ENCODE peak calls at places on chromosomes 16 and 17, in five cellular contexts. F, A, Q, U and W are unnamed samples.

GRCh38 chr16:88957887-88958577 is 19.0 kb downstream of the CBFA2T3 start:
- DNase-seq in U (no peak), F (no peak), A (no peak), Q (no peak), W (no peak)

GRCh38 chr16:27769561-27770222 is 219.7 kb downstream of the KATNIP start:
- DNase-seq in A (no peak), Q (peak), F (no peak), U (no peak), W (no peak)

GRCh38 chr16:87556941-87557459 is 45.3 kb upstream of the JPH3 start:
- DNase-seq in F (peak), A (no peak), Q (peak), U (no peak), W (peak)

GRCh38 chr17:17684901-17685774 is 3.9 kb downstream of the RAI1 start:
- DNase-seq in Q (peak), A (peak), U (no peak), F (no peak), W (peak)

GRCh38 chr17:59121901-59122480 is 15.3 kb upstream of the TRIM37 start:
- DNase-seq in F (no peak), A (no peak), U (no peak), Q (no peak), W (no peak)

GRCh38 chr16:86880316-86881117 is 302.2 kb downstream of the FOXL1 start:
- DNase-seq in U (no peak), F (no peak), A (no peak), Q (peak), W (no peak)

GRCh38 chr16:49103298-49103697 is 178.3 kb downstream of the CBLN1 start:
- DNase-seq in A (no peak), Q (no peak), U (no peak), F (no peak), W (no peak)

GRCh38 chr16:972316-973002 is 1.7 kb upstream of the LMF1 start:
- DNase-seq in A (peak), Q (no peak), U (no peak), F (no peak), W (no peak)

GRCh38 chr17:41339571-41340169 is 11.0 kb downstream of the KRT33A start:
- DNase-seq in A (no peak), U (no peak), F (no peak), Q (no peak), W (no peak)

GRCh38 chr16:57360321-57360935 is 1.8 kb downstream of the CCL22 start:
- DNase-seq in F (no peak), Q (no peak), U (no peak), A (no peak), W (no peak)

GRCh38 chr16:66135376-66135775 is 231.1 kb upstream of the CDH5 start:
- DNase-seq in U (peak), A (no peak), Q (peak), F (peak), W (peak)

GRCh38 chr16:275041-275621 is 613 bp downstream of the RGS11 start:
- DNase-seq in F (no peak), A (no peak), Q (no peak), U (no peak), W (no peak)

GRCh38 chr16:27272076-27272475 is 3.5 kb upstream of the NSMCE1 start:
- DNase-seq in F (no peak), A (no peak), Q (no peak), U (no peak), W (no peak)

GRCh38 chr16:83956336-83957289 is 3.6 kb downstream of the OSGIN1 start:
- DNase-seq in F (peak), Q (peak), A (peak), U (peak), W (peak)

GRCh38 chr16:89723279-89724250 is 2.2 kb downstream of the ZNF276 start:
- DNase-seq in Q (peak), F (peak), U (no peak), A (peak), W (no peak)

GRCh38 chr17:67215991-67216421 is 29.0 kb downstream of the HELZ start:
- DNase-seq in U (no peak), Q (no peak), A (no peak), F (no peak), W (no peak)

GRCh38 chr16:89117975-89118289 is 24.3 kb downstream of the ACSF3 start:
- DNase-seq in A (no peak), Q (no peak), F (no peak), U (no peak), W (no peak)

GRCh38 chr17:10292057-10292931 is 80.5 kb downstream of the MYH13 start:
- DNase-seq in F (peak), A (no peak), Q (peak), U (no peak), W (peak)

GRCh38 chr16:48647794-48648193 is 37.8 kb upstream of the N4BP1 start:
- DNase-seq in Q (no peak), A (no peak), F (no peak), U (no peak), W (no peak)

GRCh38 chr16:81453091-81453728 is 8.6 kb downstream of the CMIP start:
- DNase-seq in Q (no peak), F (no peak), U (no peak), A (no peak), W (no peak)

GRCh38 chr17:78130439-78131101 is at the start of gene TMC8:
- DNase-seq in U (peak), A (peak), Q (no peak), F (peak), W (no peak)

GRCh38 chr16:19137621-19138128 is 23.9 kb downstream of the ITPRIPL2 start:
- DNase-seq in U (no peak), Q (no peak), A (no peak), F (no peak), W (no peak)

GRCh38 chr16:81005644-81006471 is 827 bp downstream of the CMC2 start:
- DNase-seq in Q (peak), A (no peak), F (no peak), U (peak), W (no peak)

GRCh38 chr17:72126575-72127486 is 6.0 kb downstream of the SOX9 start:
- DNase-seq in Q (peak), F (no peak), U (no peak), A (peak), W (no peak)

GRCh38 chr17:10620823-10621222 is 36.3 kb downstream of the MYH3 start:
- DNase-seq in Q (no peak), U (no peak), F (no peak), A (no peak), W (no peak)

GRCh38 chr16:57486858-57487834 is 853 bp upstream of the DOK4 start:
- DNase-seq in U (no peak), F (no peak), Q (no peak), A (no peak), W (no peak)

GRCh38 chr17:74544991-74545441 is 899 bp downstream of the CD300C start:
- DNase-seq in U (no peak), F (no peak), Q (no peak), A (no peak), W (no peak)

GRCh38 chr17:58605470-58605869 is 86.4 kb downstream of the TEX14 start:
- DNase-seq in F (no peak), Q (no peak), U (no peak), A (no peak), W (no peak)

DNA sequence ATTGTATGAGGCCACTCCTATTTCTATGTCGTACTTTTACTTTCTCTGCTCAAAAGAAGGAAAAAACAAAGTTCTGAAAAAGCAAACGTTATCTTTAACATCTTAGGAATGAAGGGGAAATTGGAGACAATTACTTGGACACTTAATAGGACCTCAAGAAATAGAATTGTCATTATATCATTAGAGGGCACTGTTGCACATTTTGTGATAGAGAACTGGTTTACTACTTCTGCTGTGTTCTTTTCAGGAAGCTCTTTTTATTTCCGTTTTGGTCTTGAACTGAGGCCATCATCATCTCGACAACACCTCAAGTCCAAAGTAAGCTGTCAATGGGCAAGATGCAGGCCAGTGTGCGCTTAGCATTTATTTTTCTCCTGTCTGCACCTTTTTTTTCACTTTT is 14.6 kb downstream of the COG4 start:
- DNase-seq in F (no peak), A (no peak), Q (no peak), U (no peak), W (no peak)
- TF ChIP-seq CTCF in F (no peak), A (no peak), Q (no peak), U (no peak), W (no peak)

DNA sequence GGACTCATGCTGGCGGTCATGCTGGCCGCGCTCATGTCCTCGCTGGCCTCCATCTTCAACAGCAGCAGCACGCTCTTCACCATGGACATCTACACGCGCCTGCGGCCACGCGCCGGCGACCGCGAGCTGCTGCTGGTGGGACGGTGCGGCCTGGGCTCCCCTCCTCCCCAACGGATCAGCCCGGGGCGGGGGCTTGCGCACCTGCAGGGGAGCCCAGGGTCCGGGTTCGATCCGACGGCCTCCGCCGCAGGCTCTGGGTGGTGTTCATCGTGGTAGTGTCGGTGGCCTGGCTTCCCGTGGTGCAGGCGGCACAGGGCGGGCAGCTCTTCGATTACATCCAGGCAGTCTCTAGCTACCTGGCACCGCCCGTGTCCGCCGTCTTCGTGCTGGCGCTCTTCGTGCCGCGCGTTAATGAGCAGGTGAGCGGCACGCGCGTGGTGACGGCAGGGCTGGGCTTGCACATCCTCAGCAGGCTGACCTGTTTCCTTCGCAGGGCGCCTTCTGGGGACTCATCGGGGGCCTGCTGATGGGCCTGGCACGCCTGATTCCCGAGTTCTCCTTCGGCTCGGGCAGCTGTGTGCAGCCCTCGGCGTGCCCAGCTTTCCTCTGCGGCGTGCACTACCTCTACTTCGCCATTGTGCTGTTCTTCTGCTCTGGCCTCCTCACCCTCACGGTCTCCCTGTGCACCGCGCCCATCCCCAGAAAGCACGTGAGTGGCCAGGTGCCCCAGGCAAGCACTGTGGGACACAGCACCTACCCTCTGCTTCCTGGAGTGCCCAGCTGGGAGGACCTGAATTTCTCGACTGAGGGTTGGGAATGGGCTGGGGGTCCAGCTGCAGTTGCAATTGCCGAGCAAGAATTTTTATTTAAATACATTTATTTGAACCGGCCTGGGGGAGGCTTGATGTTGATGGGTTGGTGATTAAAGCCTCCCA is 6.0 kb downstream of the SLC5A2 start:
- DNase-seq in F (no peak), U (no peak), Q (no peak), A (no peak), W (no peak)
- H3K4me3 ChIP-seq in F (peak), U (peak), Q (no peak), A (peak), W (no peak)

DNA sequence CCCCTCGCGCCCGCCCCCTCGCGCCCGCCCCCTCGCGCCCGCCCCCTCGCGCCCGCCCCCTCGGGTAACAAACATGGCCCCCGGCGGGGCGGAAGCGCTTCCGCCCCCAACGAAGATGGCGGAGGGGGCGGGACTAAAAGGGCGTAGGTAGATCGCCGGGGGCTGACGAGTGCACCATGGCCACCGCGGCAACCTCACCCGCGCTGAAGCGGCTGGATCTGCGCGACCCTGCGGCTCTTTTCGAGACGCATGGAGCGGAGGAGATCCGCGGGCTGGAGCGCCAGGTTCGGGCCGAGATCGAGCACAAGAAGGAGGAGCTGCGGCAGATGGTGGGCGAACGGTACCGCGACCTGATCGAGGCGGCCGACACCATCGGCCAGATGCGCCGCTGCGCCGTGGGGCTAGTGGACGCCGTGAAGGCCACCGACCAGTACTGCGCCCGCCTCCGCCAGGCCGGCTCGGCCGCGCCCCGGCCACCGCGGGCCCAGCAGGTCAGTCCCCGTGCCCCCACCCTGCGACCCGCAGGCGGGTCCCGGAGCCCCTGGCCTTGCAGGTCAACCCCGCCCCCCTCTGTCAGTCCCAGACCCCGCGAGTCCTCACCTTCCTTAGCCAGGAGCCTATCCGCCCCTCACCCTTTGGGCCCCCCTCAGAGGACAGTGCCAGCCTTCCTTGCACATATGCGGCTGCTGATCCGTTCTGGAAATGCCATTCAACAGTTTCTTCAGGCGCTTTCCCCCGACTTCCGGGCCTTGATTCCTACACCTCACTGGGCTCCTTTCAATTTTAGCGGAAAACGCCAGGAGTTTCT is at the start of gene COG1:
- DNase-seq in A (peak), U (peak), F (peak), Q (peak), W (peak)
- TF ChIP-seq POLR2A in A (no peak), U (no peak), F (no peak), Q (peak), W (peak)

GRCh38 chr17:33966410-33967063 is 288.5 kb upstream of the CCL2 start:
- DNase-seq in F (no peak), U (no peak), Q (no peak), A (no peak), W (no peak)

GRCh38 chr17:33967608-33968349 is 287.3 kb upstream of the CCL2 start:
- DNase-seq in Q (no peak), U (no peak), A (no peak), F (no peak), W (no peak)

GRCh38 chr17:33968350-33969044 is 286.6 kb upstream of the CCL2 start:
- DNase-seq in Q (no peak), A (no peak), U (no peak), F (no peak), W (no peak)

GRCh38 chr17:33962857-33963655 is 292.0 kb upstream of the CCL2 start:
- DNase-seq in Q (no peak), A (no peak), F (no peak), U (no peak), W (no peak)

GRCh38 chr17:33964344-33964979 is 290.6 kb upstream of the CCL2 start:
- DNase-seq in F (no peak), Q (no peak), A (no peak), U (no peak), W (no peak)
- TF ChIP-seq CTCF in F (no peak), Q (no peak), A (no peak), U (no peak), W (no peak)